ENCODE peak calls at places on chromosomes 16 and 17, in ten cellular contexts. One of them, this sample, is unnamed.

GRCh38 chr16:47144559-47144877 is 773 bp upstream of the NETO2 start:
- DNase-seq in GM23248: no peak
- DNase-seq in naive thymus-derived CD4-positive, alpha-beta T cell: no peak
- DNase-seq in adrenal gland: no peak
- DNase-seq in stomach: no peak
- DNase-seq in colonic mucosa: no peak
- DNase-seq in body of pancreas: no peak
- DNase-seq in sigmoid colon: no peak
- DNase-seq in CD8-positive, alpha-beta T cell: no peak
- DNase-seq in CD4-positive, alpha-beta T cell: no peak
- DNase-seq in this sample: no peak

GRCh38 chr16:72429566-72430160 is 257.7 kb upstream of the PMFBP1 start:
- DNase-seq in GM23248: no peak
- DNase-seq in naive thymus-derived CD4-positive, alpha-beta T cell: no peak
- DNase-seq in adrenal gland: no peak
- DNase-seq in stomach: no peak
- DNase-seq in colonic mucosa: no peak
- DNase-seq in body of pancreas: no peak
- DNase-seq in sigmoid colon: no peak
- DNase-seq in CD8-positive, alpha-beta T cell: no peak
- DNase-seq in CD4-positive, alpha-beta T cell: no peak
- DNase-seq in this sample: no peak

GRCh38 chr17:57911834-57912673 is 43.2 kb downstream of the CUEDC1 start:
- DNase-seq in GM23248: peak; percentile 44
- DNase-seq in naive thymus-derived CD4-positive, alpha-beta T cell: no peak
- DNase-seq in adrenal gland: peak; percentile 90
- DNase-seq in stomach: peak; percentile 97
- DNase-seq in colonic mucosa: peak; percentile 96
- DNase-seq in body of pancreas: peak; percentile 99
- DNase-seq in sigmoid colon: peak; percentile 97
- DNase-seq in CD8-positive, alpha-beta T cell: no peak
- DNase-seq in CD4-positive, alpha-beta T cell: no peak
- DNase-seq in this sample: peak; percentile 89

GRCh38 chr16:82183004-82183397 is 13.0 kb upstream of the MPHOSPH6 start:
- DNase-seq in GM23248: no peak
- DNase-seq in naive thymus-derived CD4-positive, alpha-beta T cell: no peak
- DNase-seq in adrenal gland: no peak
- DNase-seq in stomach: no peak
- DNase-seq in colonic mucosa: no peak
- DNase-seq in body of pancreas: no peak
- DNase-seq in sigmoid colon: no peak
- DNase-seq in CD8-positive, alpha-beta T cell: no peak
- DNase-seq in CD4-positive, alpha-beta T cell: no peak
- DNase-seq in this sample: no peak

GRCh38 chr16:54040480-54040879 is 246.1 kb downstream of the IRX3 start:
- DNase-seq in GM23248: no peak
- DNase-seq in naive thymus-derived CD4-positive, alpha-beta T cell: no peak
- DNase-seq in adrenal gland: no peak
- DNase-seq in stomach: no peak
- DNase-seq in colonic mucosa: no peak
- DNase-seq in body of pancreas: no peak
- DNase-seq in sigmoid colon: no peak
- DNase-seq in CD8-positive, alpha-beta T cell: no peak
- DNase-seq in CD4-positive, alpha-beta T cell: no peak
- DNase-seq in this sample: no peak

GRCh38 chr17:51700011-51700760 is 439.8 kb downstream of the UTP18 start:
- DNase-seq in GM23248: no peak
- DNase-seq in naive thymus-derived CD4-positive, alpha-beta T cell: no peak
- DNase-seq in adrenal gland: no peak
- DNase-seq in stomach: no peak
- DNase-seq in colonic mucosa: no peak
- DNase-seq in body of pancreas: no peak
- DNase-seq in sigmoid colon: no peak
- DNase-seq in CD8-positive, alpha-beta T cell: no peak
- DNase-seq in CD4-positive, alpha-beta T cell: no peak
- DNase-seq in this sample: no peak

GRCh38 chr17:2018716-2019490 is 6.2 kb downstream of the RTN4RL1 start:
- DNase-seq in GM23248: no peak
- DNase-seq in naive thymus-derived CD4-positive, alpha-beta T cell: no peak
- DNase-seq in adrenal gland: no peak
- DNase-seq in stomach: no peak
- DNase-seq in colonic mucosa: no peak
- DNase-seq in body of pancreas: no peak
- DNase-seq in sigmoid colon: no peak
- DNase-seq in CD8-positive, alpha-beta T cell: no peak
- DNase-seq in CD4-positive, alpha-beta T cell: no peak
- DNase-seq in this sample: no peak

GRCh38 chr17:1928976-1929375 is 96.2 kb downstream of the RTN4RL1 start:
- DNase-seq in GM23248: peak; percentile 12
- DNase-seq in naive thymus-derived CD4-positive, alpha-beta T cell: no peak
- DNase-seq in adrenal gland: no peak
- DNase-seq in stomach: no peak
- DNase-seq in colonic mucosa: no peak
- DNase-seq in body of pancreas: no peak
- DNase-seq in sigmoid colon: no peak
- DNase-seq in CD8-positive, alpha-beta T cell: no peak
- DNase-seq in CD4-positive, alpha-beta T cell: no peak
- DNase-seq in this sample: no peak

GRCh38 chr16:53946745-53947386 is 242.9 kb downstream of the FTO start:
- DNase-seq in GM23248: no peak
- DNase-seq in naive thymus-derived CD4-positive, alpha-beta T cell: no peak
- DNase-seq in adrenal gland: no peak
- DNase-seq in stomach: no peak
- DNase-seq in colonic mucosa: no peak
- DNase-seq in body of pancreas: no peak
- DNase-seq in sigmoid colon: no peak
- DNase-seq in CD8-positive, alpha-beta T cell: no peak
- DNase-seq in CD4-positive, alpha-beta T cell: no peak
- DNase-seq in this sample: no peak

GRCh38 chr16:77584205-77584859 is 138.0 kb upstream of the NUDT7 start:
- DNase-seq in GM23248: peak; percentile 81
- DNase-seq in naive thymus-derived CD4-positive, alpha-beta T cell: peak; percentile 16
- DNase-seq in adrenal gland: peak; percentile 51
- DNase-seq in stomach: peak; percentile 48
- DNase-seq in colonic mucosa: peak; percentile 34
- DNase-seq in body of pancreas: peak; percentile 67
- DNase-seq in sigmoid colon: no peak
- DNase-seq in CD8-positive, alpha-beta T cell: peak; percentile 24
- DNase-seq in CD4-positive, alpha-beta T cell: peak; percentile 8
- DNase-seq in this sample: no peak

GRCh38 chr17:16463341-16464000 is 28.5 kb downstream of the LRRC75A start:
- DNase-seq in GM23248: peak; percentile 57
- DNase-seq in naive thymus-derived CD4-positive, alpha-beta T cell: no peak
- DNase-seq in adrenal gland: peak; percentile 90
- DNase-seq in stomach: peak; percentile 75
- DNase-seq in colonic mucosa: peak; percentile 93
- DNase-seq in body of pancreas: peak; percentile 85
- DNase-seq in sigmoid colon: no peak
- DNase-seq in CD8-positive, alpha-beta T cell: no peak
- DNase-seq in CD4-positive, alpha-beta T cell: no peak
- DNase-seq in this sample: no peak

GRCh38 chr16:15592324-15592723 is 50.6 kb downstream of the MARF1 start:
- DNase-seq in GM23248: no peak
- DNase-seq in naive thymus-derived CD4-positive, alpha-beta T cell: no peak
- DNase-seq in adrenal gland: no peak
- DNase-seq in stomach: no peak
- DNase-seq in colonic mucosa: no peak
- DNase-seq in body of pancreas: no peak
- DNase-seq in sigmoid colon: no peak
- DNase-seq in CD8-positive, alpha-beta T cell: peak; percentile 50
- DNase-seq in CD4-positive, alpha-beta T cell: peak; percentile 53
- DNase-seq in this sample: no peak

GRCh38 chr16:15583526-15583925 is 59.4 kb downstream of the MARF1 start:
- DNase-seq in GM23248: no peak
- DNase-seq in naive thymus-derived CD4-positive, alpha-beta T cell: no peak
- DNase-seq in adrenal gland: no peak
- DNase-seq in stomach: no peak
- DNase-seq in colonic mucosa: no peak
- DNase-seq in body of pancreas: no peak
- DNase-seq in sigmoid colon: no peak
- DNase-seq in CD8-positive, alpha-beta T cell: no peak
- DNase-seq in CD4-positive, alpha-beta T cell: no peak
- DNase-seq in this sample: no peak

GRCh38 chr16:15586716-15587115 is 56.2 kb downstream of the MARF1 start:
- DNase-seq in GM23248: no peak
- DNase-seq in naive thymus-derived CD4-positive, alpha-beta T cell: no peak
- DNase-seq in adrenal gland: no peak
- DNase-seq in stomach: no peak
- DNase-seq in colonic mucosa: no peak
- DNase-seq in body of pancreas: no peak
- DNase-seq in sigmoid colon: peak; percentile 57
- DNase-seq in CD8-positive, alpha-beta T cell: no peak
- DNase-seq in CD4-positive, alpha-beta T cell: no peak
- DNase-seq in this sample: no peak

GRCh38 chr16:15585956-15586355 is 57.0 kb downstream of the MARF1 start:
- DNase-seq in GM23248: no peak
- DNase-seq in naive thymus-derived CD4-positive, alpha-beta T cell: no peak
- DNase-seq in adrenal gland: no peak
- DNase-seq in stomach: no peak
- DNase-seq in colonic mucosa: no peak
- DNase-seq in body of pancreas: no peak
- DNase-seq in sigmoid colon: no peak
- DNase-seq in CD8-positive, alpha-beta T cell: no peak
- DNase-seq in CD4-positive, alpha-beta T cell: no peak
- DNase-seq in this sample: no peak

DNA sequence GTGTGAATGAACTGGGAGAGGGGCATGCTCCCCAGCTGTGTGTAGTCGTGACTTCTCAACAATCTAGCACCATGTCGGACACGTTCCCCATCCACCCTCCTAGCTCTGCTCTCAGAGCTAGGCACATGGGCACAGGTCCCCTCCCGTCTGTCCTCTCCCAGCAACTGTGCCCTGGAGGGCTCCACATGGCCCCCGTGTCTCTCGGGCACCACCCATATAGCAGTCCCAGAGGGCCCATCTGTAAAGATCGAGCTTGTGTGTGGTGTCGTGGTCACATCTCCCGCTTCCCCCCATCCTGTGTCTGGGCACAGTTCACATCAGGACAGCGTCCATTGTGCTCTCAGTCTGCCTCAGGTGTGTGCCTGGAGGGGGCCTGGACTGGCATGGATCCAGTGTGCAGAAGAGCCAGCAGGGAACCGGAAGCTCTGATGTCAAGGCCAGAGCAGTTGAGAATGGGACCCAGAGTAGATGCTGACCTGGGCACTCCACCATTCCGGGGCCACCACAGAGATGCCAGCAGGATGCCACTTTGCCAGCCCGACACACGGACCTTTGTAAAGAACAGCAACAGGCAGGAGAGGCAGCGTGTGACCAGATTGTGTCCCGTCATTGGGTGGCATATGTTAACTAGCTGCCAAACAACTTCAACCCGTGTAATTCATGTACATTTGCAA is 55.7 kb downstream of the MARF1 start:
- DNase-seq in GM23248: no peak
- DNase-seq in naive thymus-derived CD4-positive, alpha-beta T cell: no peak
- DNase-seq in adrenal gland: no peak
- DNase-seq in stomach: no peak
- DNase-seq in colonic mucosa: no peak
- DNase-seq in body of pancreas: no peak
- DNase-seq in sigmoid colon: no peak
- DNase-seq in CD8-positive, alpha-beta T cell: no peak
- DNase-seq in CD4-positive, alpha-beta T cell: no peak
- DNase-seq in this sample: no peak
- H3K9me3 ChIP-seq in GM23248: no peaks in the 10 kb centered on the region
- H3K9me3 ChIP-seq in naive thymus-derived CD4-positive, alpha-beta T cell: no peaks in the 10 kb centered on the region
- H3K9me3 ChIP-seq in adrenal gland: no peaks in the 10 kb centered on the region
- H3K9me3 ChIP-seq in stomach: peaks cover 9% of the 10 kb centered on the region
- H3K9me3 ChIP-seq in colonic mucosa: no peaks in the 10 kb centered on the region
- H3K9me3 ChIP-seq in body of pancreas: no peaks in the 10 kb centered on the region
- H3K9me3 ChIP-seq in sigmoid colon: no peaks in the 10 kb centered on the region
- H3K9me3 ChIP-seq in CD8-positive, alpha-beta T cell: no peaks in the 10 kb centered on the region
- H3K9me3 ChIP-seq in CD4-positive, alpha-beta T cell: peaks cover 8% of the 10 kb centered on the region
- H3K9me3 ChIP-seq in this sample: no peaks in the 10 kb centered on the region

DNA sequence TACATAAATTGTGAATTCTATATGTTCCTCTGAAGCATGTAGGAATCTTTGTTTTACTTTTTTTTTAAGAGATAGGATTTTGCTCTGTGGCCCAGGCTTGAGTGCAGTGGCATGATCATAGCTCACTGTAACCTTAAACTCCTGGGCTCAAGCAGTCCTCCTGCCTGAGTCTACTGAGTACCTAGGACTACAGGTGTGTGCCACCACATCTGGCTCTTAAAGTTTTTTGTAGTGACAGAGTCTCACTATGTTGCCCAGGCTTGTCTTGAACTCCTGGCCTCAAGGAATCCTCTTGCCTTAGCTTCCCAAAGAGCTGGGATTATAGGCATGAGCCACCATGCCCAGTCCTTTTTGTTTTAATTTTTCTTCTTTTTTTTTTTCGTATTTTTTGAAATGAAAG is 25.3 kb downstream of the IKZF3 start:
- DNase-seq in GM23248: no peak
- DNase-seq in naive thymus-derived CD4-positive, alpha-beta T cell: no peak
- DNase-seq in adrenal gland: no peak
- DNase-seq in stomach: no peak
- DNase-seq in colonic mucosa: no peak
- DNase-seq in body of pancreas: no peak
- DNase-seq in sigmoid colon: no peak
- DNase-seq in CD8-positive, alpha-beta T cell: no peak
- DNase-seq in CD4-positive, alpha-beta T cell: no peak
- DNase-seq in this sample: no peak
- H3K9me3 ChIP-seq in GM23248: no peaks in the 10 kb centered on the region
- H3K9me3 ChIP-seq in naive thymus-derived CD4-positive, alpha-beta T cell: no peaks in the 10 kb centered on the region
- H3K9me3 ChIP-seq in adrenal gland: no peaks in the 10 kb centered on the region
- H3K9me3 ChIP-seq in stomach: peaks cover 22% of the 10 kb centered on the region
- H3K9me3 ChIP-seq in colonic mucosa: no peaks in the 10 kb centered on the region
- H3K9me3 ChIP-seq in body of pancreas: no peaks in the 10 kb centered on the region
- H3K9me3 ChIP-seq in sigmoid colon: no peaks in the 10 kb centered on the region
- H3K9me3 ChIP-seq in CD8-positive, alpha-beta T cell: no peaks in the 10 kb centered on the region
- H3K9me3 ChIP-seq in CD4-positive, alpha-beta T cell: peaks cover 14% of the 10 kb centered on the region
- H3K9me3 ChIP-seq in this sample: no peaks in the 10 kb centered on the region

DNA sequence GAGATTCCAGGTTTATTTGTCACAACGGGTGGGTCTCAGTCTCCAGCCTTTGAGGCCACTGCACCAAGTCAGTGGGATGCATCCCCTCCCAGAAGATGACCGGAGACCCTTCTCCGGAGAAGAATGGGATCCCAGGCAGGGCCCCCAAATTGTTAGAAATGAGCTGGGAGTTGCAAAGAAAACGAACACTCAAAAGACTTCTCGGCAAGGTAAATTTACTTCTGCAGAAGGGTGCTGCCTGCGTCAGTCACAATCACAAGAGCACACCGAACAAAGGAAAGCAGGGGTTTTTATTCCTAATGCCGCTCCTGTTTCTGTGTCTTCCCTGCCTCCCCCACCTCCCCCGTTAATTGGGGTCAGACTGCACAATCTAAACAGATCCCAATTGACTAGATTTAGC is 61.4 kb downstream of the ATF7IP2 start:
- DNase-seq in GM23248: no peak
- DNase-seq in naive thymus-derived CD4-positive, alpha-beta T cell: no peak
- DNase-seq in adrenal gland: no peak
- DNase-seq in stomach: no peak
- DNase-seq in colonic mucosa: no peak
- DNase-seq in body of pancreas: no peak
- DNase-seq in sigmoid colon: no peak
- DNase-seq in CD8-positive, alpha-beta T cell: no peak
- DNase-seq in CD4-positive, alpha-beta T cell: no peak
- DNase-seq in this sample: no peak
- H3K9me3 ChIP-seq in GM23248: no peaks in the 10 kb centered on the region
- H3K9me3 ChIP-seq in naive thymus-derived CD4-positive, alpha-beta T cell: peaks cover 14% of the 10 kb centered on the region
- H3K9me3 ChIP-seq in adrenal gland: no peaks in the 10 kb centered on the region
- H3K9me3 ChIP-seq in stomach: peaks cover 44% of the 10 kb centered on the region
- H3K9me3 ChIP-seq in colonic mucosa: no peaks in the 10 kb centered on the region
- H3K9me3 ChIP-seq in body of pancreas: no peaks in the 10 kb centered on the region
- H3K9me3 ChIP-seq in sigmoid colon: peaks cover 16% of the 10 kb centered on the region
- H3K9me3 ChIP-seq in CD8-positive, alpha-beta T cell: peaks cover 20% of the 10 kb centered on the region
- H3K9me3 ChIP-seq in CD4-positive, alpha-beta T cell: peaks cover 47% of the 10 kb centered on the region
- H3K9me3 ChIP-seq in this sample: peaks cover 50% of the 10 kb centered on the region

GRCh38 chr16:35184356-35184870 is 1725.0 kb downstream of the TP53TG3F start:
- DNase-seq in GM23248: no peak
- DNase-seq in naive thymus-derived CD4-positive, alpha-beta T cell: no peak
- DNase-seq in adrenal gland: no peak
- DNase-seq in stomach: no peak
- DNase-seq in colonic mucosa: no peak
- DNase-seq in body of pancreas: no peak
- DNase-seq in sigmoid colon: no peak
- DNase-seq in CD8-positive, alpha-beta T cell: no peak
- DNase-seq in CD4-positive, alpha-beta T cell: no peak
- DNase-seq in this sample: no peak
- H3K9me3 ChIP-seq in GM23248: no peaks in the 10 kb centered on the region
- H3K9me3 ChIP-seq in naive thymus-derived CD4-positive, alpha-beta T cell: no peaks in the 10 kb centered on the region
- H3K9me3 ChIP-seq in adrenal gland: no peaks in the 10 kb centered on the region
- H3K9me3 ChIP-seq in stomach: peaks cover 24% of the 10 kb centered on the region
- H3K9me3 ChIP-seq in colonic mucosa: no peaks in the 10 kb centered on the region
- H3K9me3 ChIP-seq in body of pancreas: no peaks in the 10 kb centered on the region
- H3K9me3 ChIP-seq in sigmoid colon: no peaks in the 10 kb centered on the region
- H3K9me3 ChIP-seq in CD8-positive, alpha-beta T cell: no peaks in the 10 kb centered on the region
- H3K9me3 ChIP-seq in CD4-positive, alpha-beta T cell: peaks cover 18% of the 10 kb centered on the region
- H3K9me3 ChIP-seq in this sample: no peaks in the 10 kb centered on the region